ENCODE peak calls at places on chromosomes 4 and X, in six cellular contexts. C is Caco-2, N is OCI-LY7, W is psoas muscle, J is cardiac muscle cell, O is fibroblast of mammary gland. T is an unnamed sample.

GRCh38 chrX:133676344-133677122 is 261.2 kb upstream of the GPC4 start:
- DNase-seq in W (no peak), C (peak), J (no peak), O (no peak), N (no peak), T (no peak)

GRCh38 chr4:189202182-189202868 is 738.3 kb upstream of the FRG1 start:
- DNase-seq in J (peak), W (peak), O (peak), C (no peak), N (peak), T (peak)

GRCh38 chrX:150436200-150436599 is 73.1 kb downstream of the MAMLD1 start:
- DNase-seq in C (no peak), W (no peak), N (no peak), J (no peak), O (peak), T (no peak)

GRCh38 chr4:145960012-145960411 is 21.4 kb upstream of the ZNF827 start:
- DNase-seq in O (no peak), N (no peak), C (no peak), J (no peak), W (no peak), T (no peak)

GRCh38 chrX:72094894-72095293 is 36.8 kb downstream of the RTL5 start:
- DNase-seq in W (no peak), J (peak), N (no peak), C (no peak), O (peak), T (peak)

GRCh38 chr4:37453004-37453360 is 208.4 kb downstream of the NWD2 start:
- DNase-seq in C (peak), O (peak), J (peak), N (peak), W (no peak), T (peak)

GRCh38 chr4:145734576-145735329 is 54.8 kb downstream of the C4orf51 start:
- DNase-seq in N (no peak), O (peak), W (peak), C (no peak), J (peak), T (peak)

GRCh38 chrX:150200820-150201287 is 162.3 kb upstream of the MAMLD1 start:
- DNase-seq in O (peak), J (peak), W (peak), C (no peak), N (no peak), T (peak)

GRCh38 chr4:16750882-16751642 is 147.4 kb downstream of the LDB2 start:
- DNase-seq in W (no peak), O (no peak), J (peak), C (no peak), N (no peak), T (no peak)

GRCh38 chr4:128589384-128589957 is 220.0 kb upstream of the JADE1 start:
- DNase-seq in C (no peak), N (no peak), W (no peak), J (no peak), O (no peak), T (no peak)

GRCh38 chr4:86993909-86994672 is 59.3 kb downstream of the AFF1 start:
- DNase-seq in C (no peak), N (peak), O (no peak), W (no peak), J (no peak), T (no peak)

GRCh38 chr4:111449657-111450056 is 695.6 kb upstream of the FAM241A start:
- DNase-seq in N (no peak), J (no peak), O (no peak), W (no peak), C (no peak), T (no peak)

GRCh38 chr4:119627267-119628190 is 1.1 kb downstream of the PDE5A start:
- DNase-seq in O (peak), J (peak), C (peak), N (peak), W (peak), T (peak)

GRCh38 chr4:3035249-3035648 is 39.1 kb downstream of the HTT-AS start:
- DNase-seq in J (no peak), O (no peak), N (no peak), C (no peak), W (no peak), T (no peak)

GRCh38 chrX:19512961-19513360 is 2.3 kb downstream of the MAP3K15 start:
- DNase-seq in W (no peak), J (no peak), O (no peak), C (no peak), N (no peak), T (peak)

GRCh38 chrX:43380704-43381103 is 275.4 kb upstream of the MAOA start:
- DNase-seq in O (no peak), N (no peak), C (no peak), W (no peak), J (no peak), T (no peak)

GRCh38 chr4:8267077-8267476 is 2.5 kb upstream of the HTRA3 start:
- DNase-seq in O (peak), C (no peak), W (peak), J (peak), N (peak), T (peak)
- TF ChIP-seq CTCF in O (peak), C (peak), W (peak), J (peak), N (peak), T (peak)

GRCh38 chr4:67616478-67616877 is 58.0 kb downstream of the STAP1 start:
- DNase-seq in W (no peak), N (no peak), C (no peak), O (no peak), J (no peak), T (no peak)
- TF ChIP-seq CTCF in W (no peak), N (no peak), C (no peak), O (no peak), J (no peak), T (no peak)

GRCh38 chrX:15567886-15568616 is 32.7 kb downstream of the ACE2 start:
- DNase-seq in W (no peak), N (no peak), C (no peak), J (peak), O (no peak), T (no peak)
- TF ChIP-seq CTCF in W (no peak), N (no peak), C (no peak), J (peak), O (peak), T (no peak)

GRCh38 chrX:48761674-48762471 is at the start of gene GLOD5:
- DNase-seq in N (peak), W (no peak), J (peak), O (peak), C (peak), T (no peak)
- TF ChIP-seq CTCF in N (no peak), W (no peak), J (no peak), O (no peak), C (peak), T (no peak)

GRCh38 chr4:170589597-170590191 is 499.9 kb upstream of the AADAT start:
- DNase-seq in J (no peak), W (no peak), O (peak), N (peak), C (no peak), T (peak)
- TF ChIP-seq CTCF in J (no peak), W (no peak), O (peak), N (peak), C (peak), T (no peak)

GRCh38 chr4:133320576-133321170 is 171.6 kb downstream of the PCDH10 start:
- DNase-seq in N (peak), J (peak), C (no peak), O (peak), W (no peak), T (peak)
- TF ChIP-seq CTCF in N (peak), J (peak), C (peak), O (peak), W (peak), T (peak)

T was measured in GM20000.